ENCODE peak calls at places on chromosomes 6 and 20, in eight cellular contexts. W, J, C, I, S, M, K and Y are unnamed samples.

GRCh38 chr6:122145741-122146240 is 253.7 kb upstream of the HSF2 start:
- DNase-seq in W (no peak), J (no peak), C (no peak), I (no peak), S (no peak), M (no peak), K (no peak), Y (no peak)

GRCh38 chr6:132648356-132648755 is 10.6 kb downstream of the TAAR1 start:
- DNase-seq in W (no peak), J (no peak), C (no peak), I (no peak), S (peak; percentile 27), M (no peak), K (no peak), Y (no peak)

GRCh38 chr6:40819182-40819834 is 219.7 kb downstream of the UNC5CL start:
- DNase-seq in W (no peak), J (no peak), C (no peak), I (no peak), S (no peak), M (no peak), K (no peak), Y (no peak)

GRCh38 chr6:98787961-98788360 is 46.4 kb upstream of the POU3F2 start:
- DNase-seq in W (no peak), J (no peak), C (no peak), I (no peak), S (no peak), M (no peak), K (no peak), Y (no peak)

GRCh38 chr6:11822346-11822745 is 43.7 kb upstream of the ADTRP start:
- DNase-seq in W (no peak), J (no peak), C (no peak), I (no peak), S (no peak), M (no peak), K (no peak), Y (no peak)

GRCh38 chr6:112833546-112834215 is 486.6 kb downstream of the RFPL4B start:
- DNase-seq in W (no peak), J (no peak), C (no peak), I (no peak), S (peak; percentile 7), M (no peak), K (no peak), Y (no peak)

GRCh38 chr6:142842423-142843261 is 102.3 kb downstream of the HIVEP2 start:
- DNase-seq in W (no peak), J (no peak), C (no peak), I (no peak), S (peak; percentile 91), M (no peak), K (no peak), Y (no peak)

GRCh38 chr6:158561938-158562337 is 2.0 kb downstream of the TMEM181 start:
- DNase-seq in W (no peak), J (no peak), C (no peak), I (no peak), S (no peak), M (no peak), K (no peak), Y (no peak)

DNA sequence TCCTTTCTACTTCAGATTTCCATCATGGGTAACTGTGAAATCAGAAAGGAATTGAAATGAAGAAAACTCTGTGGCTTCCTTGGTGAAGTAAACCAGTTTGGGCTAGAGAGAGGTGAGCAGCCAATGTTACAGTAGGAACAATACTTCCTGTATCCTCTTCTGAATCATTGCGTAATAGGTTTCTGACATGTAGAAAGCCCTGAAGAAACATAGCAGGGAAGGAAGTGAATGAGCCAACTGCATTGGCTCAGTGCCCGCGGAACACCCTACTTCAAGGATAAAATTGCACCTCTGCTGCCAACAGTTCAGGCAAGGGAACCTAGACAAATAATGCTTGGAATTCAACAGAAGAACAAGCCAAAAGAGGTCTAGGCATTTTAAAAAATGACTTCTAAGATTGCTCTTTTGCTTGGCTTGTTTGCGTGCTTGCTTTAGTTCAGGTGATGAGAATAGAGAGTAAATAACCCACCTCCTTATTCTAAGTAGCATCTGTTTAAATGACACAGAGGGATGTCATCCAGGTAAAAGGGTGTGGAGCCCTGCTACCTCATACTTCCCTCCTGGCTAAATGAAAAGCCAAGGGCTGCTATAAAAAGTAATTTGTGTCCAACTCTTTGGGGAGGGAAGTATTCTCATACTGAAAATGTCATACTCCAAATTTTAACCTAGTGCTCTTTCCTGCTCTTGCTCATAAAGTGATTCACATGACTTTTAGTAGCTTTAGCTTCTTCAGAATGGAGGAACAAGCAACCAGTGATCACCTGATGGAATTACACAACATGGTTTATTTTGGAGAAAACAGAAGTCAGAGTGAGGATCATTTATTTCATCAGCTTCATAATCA is 30.0 kb upstream of the AKIRIN2 start:
- DNase-seq in W (peak; percentile 96), J (peak; percentile 96), C (peak; percentile 76), I (peak; percentile 94), S (peak; percentile 88), M (peak; percentile 96), K (no peak), Y (peak; percentile 97)
- TF ChIP-seq POLR2AphosphoS5 in W (peak; percentile 80), J (peak; percentile 75), C (peak; percentile 57), I (peak; percentile 77), S (peak; percentile 73), M (no peak), K (no peak), Y (peak; percentile 97)

DNA sequence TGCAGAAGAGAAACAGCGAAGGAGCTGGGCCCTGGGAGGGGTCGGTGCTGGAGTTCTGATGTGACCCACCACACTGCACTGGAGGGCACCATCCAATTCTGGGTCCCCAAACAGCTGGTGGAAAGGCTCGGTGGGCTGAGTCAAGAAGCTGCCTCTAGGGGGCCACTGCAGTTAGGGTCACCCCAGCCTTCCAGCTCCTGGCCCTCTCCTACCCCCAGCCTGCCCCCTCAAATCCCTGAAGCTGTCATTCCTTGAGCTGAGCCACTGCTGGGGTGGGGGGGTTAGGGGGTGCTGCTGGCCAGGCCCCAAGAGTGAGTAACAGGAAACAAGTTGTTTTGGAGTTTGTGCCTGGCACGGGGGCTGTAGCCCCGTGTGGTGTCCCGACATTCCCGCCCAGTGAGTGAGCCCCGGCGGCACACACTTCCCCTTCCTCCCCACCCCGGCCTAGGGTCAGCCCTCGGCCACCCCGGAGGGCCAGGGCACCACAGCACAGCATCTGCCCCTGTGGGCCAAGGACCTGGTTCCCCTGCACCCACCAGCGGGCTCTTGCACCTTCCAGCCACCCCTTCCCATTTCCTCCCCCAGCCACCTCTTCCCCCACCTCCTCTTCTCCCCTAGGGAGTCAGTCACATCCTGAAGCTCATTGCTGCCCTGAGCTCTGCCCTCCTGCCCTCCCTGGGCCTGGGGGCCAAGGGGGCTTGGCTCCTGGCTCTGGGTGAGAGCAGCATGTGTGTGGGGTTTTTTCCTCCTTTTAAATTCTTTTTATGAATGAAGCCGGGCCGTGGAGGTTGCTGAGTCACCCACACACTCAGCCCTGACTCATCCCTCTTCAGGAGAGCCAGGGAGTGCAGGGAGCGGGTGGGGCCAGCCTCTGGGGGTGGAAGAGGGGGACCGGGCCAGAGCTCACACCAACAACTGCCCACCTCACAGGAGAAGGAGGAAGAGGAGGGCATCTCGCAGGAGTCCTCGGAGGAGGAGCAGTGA is 4.6 kb downstream of the SMIM29 start:
- DNase-seq in W (peak; percentile 89), J (peak; percentile 63), C (peak; percentile 92), I (peak; percentile 57), S (peak; percentile 92), M (peak; percentile 71), K (peak; percentile 84), Y (no peak)
- TF ChIP-seq POLR2AphosphoS5 in W (no peak), J (no peak), C (peak; percentile 81), I (peak; percentile 17), S (peak; percentile 98), M (no peak), K (peak; percentile 52), Y (no peak)

GRCh38 chr20:48720256-48721020 is 107.4 kb downstream of the PREX1 start:
- DNase-seq in W (no peak), J (no peak), C (no peak), I (no peak), S (no peak), M (no peak), K (no peak), Y (no peak)

GRCh38 chr20:48722737-48723191 is 105.0 kb downstream of the PREX1 start:
- DNase-seq in W (peak; percentile 63), J (peak; percentile 74), C (no peak), I (no peak), S (peak; percentile 33), M (no peak), K (no peak), Y (peak; percentile 32)

GRCh38 chr20:48721324-48722001 is 106.3 kb downstream of the PREX1 start:
- DNase-seq in W (no peak), J (no peak), C (no peak), I (no peak), S (no peak), M (no peak), K (no peak), Y (no peak)

GRCh38 chr20:48723308-48724264 is 104.2 kb downstream of the PREX1 start:
- DNase-seq in W (peak; percentile 78), J (peak; percentile 83), C (no peak), I (peak; percentile 39), S (peak; percentile 37), M (no peak), K (no peak), Y (no peak)

DNA sequence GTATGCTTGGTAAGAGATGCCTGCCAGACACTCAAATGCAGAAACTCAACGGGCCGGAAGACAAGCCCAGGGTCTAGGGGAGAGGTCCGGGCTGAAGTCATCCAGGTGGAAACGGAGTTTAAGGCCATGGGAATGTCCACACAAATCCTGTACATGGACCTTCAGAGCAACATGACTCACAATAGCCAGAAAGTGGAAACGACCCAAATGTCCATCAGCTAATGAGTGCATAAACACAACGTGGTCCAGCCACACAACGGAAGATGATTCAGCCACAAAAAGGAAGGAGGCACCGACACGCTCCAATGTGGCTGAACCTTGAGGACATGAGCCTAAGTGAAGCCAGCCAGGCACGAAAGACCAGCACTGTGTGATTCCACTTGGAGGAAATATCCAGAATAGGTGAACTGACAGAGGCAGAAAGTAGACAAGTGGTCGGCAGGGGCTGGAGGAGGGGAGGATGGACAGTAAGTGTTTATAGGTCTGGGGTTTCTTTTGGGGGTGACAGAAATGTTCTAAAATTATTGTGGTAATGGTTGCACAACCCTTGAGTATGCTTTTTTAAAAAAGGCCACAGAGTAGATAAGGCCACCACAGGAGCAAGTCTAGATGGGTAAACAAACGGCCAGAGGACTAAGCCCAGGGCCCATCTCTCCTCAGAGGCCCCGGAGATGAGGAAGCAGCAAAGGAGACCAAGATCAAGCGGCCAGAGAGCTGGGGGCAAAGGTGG is 105.6 kb downstream of the PREX1 start:
- DNase-seq in W (no peak), J (peak; percentile 38), C (no peak), I (peak; percentile 33), S (peak; percentile 90), M (no peak), K (no peak), Y (no peak)
- TF ChIP-seq POLR2AphosphoS5 in W (no peak), J (peak; percentile 36), C (no peak), I (no peak), S (peak; percentile 60), M (no peak), K (no peak), Y (no peak)

DNA sequence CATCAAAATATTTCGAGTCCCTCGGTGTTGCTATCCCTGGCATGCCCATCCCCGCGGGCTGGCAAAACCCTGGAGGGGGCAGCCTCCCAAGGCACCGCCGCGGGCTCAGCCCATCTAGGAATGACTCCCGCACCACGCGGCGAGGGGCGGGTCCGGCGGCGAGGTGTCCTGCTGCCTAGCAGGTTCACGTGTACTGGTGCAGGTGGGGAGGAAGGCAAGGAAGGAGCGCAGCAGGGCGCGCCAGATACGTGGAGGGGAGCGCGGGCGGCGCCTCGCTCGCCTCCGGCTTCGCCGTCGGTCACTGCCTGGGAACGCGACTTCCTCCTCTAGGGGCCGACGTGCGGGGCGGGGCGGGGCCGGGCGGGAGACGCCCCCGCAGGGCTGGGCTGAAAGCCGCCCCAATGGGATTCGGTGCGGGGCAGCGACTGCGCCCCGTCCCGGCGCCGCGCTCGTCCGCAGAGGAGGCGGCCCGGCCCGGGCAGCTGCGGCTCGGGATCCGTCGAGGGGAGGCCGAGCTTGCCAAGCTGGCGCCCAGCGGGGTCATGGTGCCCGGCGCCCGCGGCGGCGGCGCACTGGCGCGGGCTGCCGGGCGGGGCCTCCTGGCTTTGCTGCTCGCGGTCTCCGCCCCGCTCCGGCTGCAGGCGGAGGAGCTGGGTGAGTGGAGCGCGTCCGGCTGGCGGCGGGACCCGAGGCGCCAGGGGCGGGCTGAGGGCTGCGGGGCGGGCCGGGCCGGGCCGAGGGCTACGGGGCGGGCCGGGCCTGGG is at the start of gene DCBLD1:
- DNase-seq in W (peak; percentile 82), J (peak; percentile 85), C (peak; percentile 78), I (peak; percentile 86), S (peak; percentile 78), M (peak; percentile 80), K (peak; percentile 92), Y (peak; percentile 63)
- TF ChIP-seq POLR2AphosphoS5 in W (peak; percentile 38), J (peak; percentile 68), C (peak; percentile 86), I (peak; percentile 61), S (peak; percentile 91), M (no peak), K (no peak), Y (no peak)